ENCODE peak calls at places on chromosomes 3 and 15, in nine cellular contexts. P, E, Z, M, T, G, W, X and H are unnamed samples. For H3K36me3, the result is how much of the 10 kb centered on the place peaks cover.

GRCh38 chr3:171108066-171108465 is 81.5 kb upstream of the SLC2A2 start:
- DNase-seq in P (no peak), E (no peak), Z (no peak), M (peak), T (no peak), G (no peak), W (no peak), X (no peak), H (no peak)

GRCh38 chr3:48047841-48048456 is 31.7 kb upstream of the MAP4 start:
- DNase-seq in P (no peak), E (no peak), Z (no peak), M (peak), T (no peak), G (no peak), W (no peak), X (no peak), H (no peak)

GRCh38 chr3:31532587-31533168 is at the start of gene STT3B:
- DNase-seq in P (peak), E (peak), Z (peak), M (peak), T (no peak), G (no peak), W (peak), X (no peak), H (peak)

GRCh38 chr3:57680046-57680445 is 12.8 kb downstream of the DENND6A start:
- DNase-seq in P (no peak), E (no peak), Z (no peak), M (no peak), T (no peak), G (no peak), W (no peak), X (no peak), H (no peak)

GRCh38 chr3:9175421-9175820 is 74.0 kb downstream of the SRGAP3 start:
- DNase-seq in P (no peak), E (no peak), Z (no peak), M (no peak), T (no peak), G (no peak), W (no peak), X (no peak), H (peak)

GRCh38 chr15:71440479-71441071 is 325.3 kb downstream of the THSD4 start:
- DNase-seq in P (no peak), E (no peak), Z (no peak), M (peak), T (no peak), G (no peak), W (no peak), X (peak), H (no peak)

GRCh38 chr15:59918994-59919951 is 84.8 kb upstream of the FOXB1 start:
- DNase-seq in P (no peak), E (no peak), Z (no peak), M (peak), T (no peak), G (no peak), W (no peak), X (peak), H (no peak)

GRCh38 chr15:64915518-64916227 is 4.0 kb downstream of the ANKDD1A start:
- DNase-seq in P (no peak), E (no peak), Z (no peak), M (no peak), T (no peak), G (no peak), W (no peak), X (no peak), H (no peak)

GRCh38 chr3:95615592-95616310 is 1198.6 kb upstream of the EPHA6 start:
- DNase-seq in P (no peak), E (no peak), Z (no peak), M (no peak), T (no peak), G (no peak), W (no peak), X (no peak), H (no peak)

GRCh38 chr3:123394391-123395022 is 54.4 kb downstream of the ADCY5 start:
- DNase-seq in P (no peak), E (no peak), Z (peak), M (no peak), T (no peak), G (peak), W (peak), X (no peak), H (no peak)

GRCh38 chr3:4712109-4712508 is 219.0 kb downstream of the ITPR1 start:
- DNase-seq in P (no peak), E (no peak), Z (no peak), M (peak), T (no peak), G (no peak), W (no peak), X (no peak), H (peak)

GRCh38 chr3:168511428-168512014 is 415.8 kb upstream of the GOLIM4 start:
- DNase-seq in P (no peak), E (no peak), Z (no peak), M (peak), T (no peak), G (no peak), W (no peak), X (peak), H (no peak)

GRCh38 chr3:73787620-73788019 is 162.9 kb upstream of the PDZRN3 start:
- DNase-seq in P (no peak), E (no peak), Z (no peak), M (peak), T (no peak), G (no peak), W (no peak), X (no peak), H (no peak)

GRCh38 chr3:48428088-48428862 is 1.6 kb downstream of the PLXNB1 start:
- DNase-seq in P (no peak), E (peak), Z (no peak), M (no peak), T (no peak), G (peak), W (no peak), X (no peak), H (peak)

GRCh38 chr3:23863060-23863459 is 53.7 kb downstream of the NKIRAS1 start:
- DNase-seq in P (no peak), E (no peak), Z (no peak), M (peak), T (no peak), G (no peak), W (no peak), X (peak), H (no peak)

GRCh38 chr3:20141841-20142240 is 44.2 kb downstream of the SGO1 start:
- DNase-seq in P (no peak), E (peak), Z (no peak), M (no peak), T (peak), G (peak), W (peak), X (no peak), H (no peak)

GRCh38 chr3:171446801-171447578 is 13.2 kb downstream of the TNIK start:
- DNase-seq in P (no peak), E (no peak), Z (no peak), M (peak), T (no peak), G (no peak), W (no peak), X (peak), H (no peak)

GRCh38 chr15:77599899-77600298 is 32.8 kb downstream of the LINGO1 start:
- DNase-seq in P (no peak), E (peak), Z (no peak), M (peak), T (no peak), G (no peak), W (peak), X (peak), H (no peak)
- TF ChIP-seq POLR2A in P (no peak), E (no peak), Z (no peak), M (no peak), T (no peak), G (no peak), W (no peak), X (no peak), H (no peak)

DNA sequence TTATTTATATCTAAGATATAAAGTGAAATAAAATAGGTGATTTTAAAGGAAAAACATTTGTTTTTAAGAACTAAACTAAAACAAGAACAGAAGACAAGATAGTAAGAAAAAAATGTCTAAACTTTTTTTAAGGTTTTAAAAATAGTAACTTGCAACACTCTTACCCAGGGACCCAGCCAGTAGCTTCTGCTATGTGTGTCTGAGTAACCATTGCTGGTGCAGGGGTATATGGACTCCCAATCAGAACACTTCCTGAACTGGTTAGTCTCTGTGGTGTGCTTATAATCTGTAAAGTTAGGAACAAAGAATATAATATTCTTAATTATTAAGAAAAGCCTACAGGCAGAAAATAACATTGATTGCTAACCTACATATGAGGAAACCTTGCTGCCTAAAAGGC is 118.4 kb downstream of the ATP1B3 start:
- DNase-seq in P (no peak), E (no peak), Z (no peak), M (no peak), T (no peak), G (no peak), W (no peak), X (no peak), H (no peak)
- H3K36me3 ChIP-seq in P (under half), E (under half), Z (under half), M (under half), T (under half), G (under half), W (under half), X (under half), H (under half)

GRCh38 chr15:92883643-92884458 is 16.3 kb upstream of the CHD2 start:
- DNase-seq in P (no peak), E (no peak), Z (no peak), M (peak), T (no peak), G (no peak), W (no peak), X (peak), H (no peak)
- TF ChIP-seq POLR2A in P (no peak), E (no peak), Z (no peak), M (no peak), T (no peak), G (no peak), W (no peak), X (no peak), H (peak)

GRCh38 chr15:44636976-44637375 is 26.5 kb downstream of the SPG11 start:
- DNase-seq in P (no peak), E (no peak), Z (no peak), M (no peak), T (no peak), G (no peak), W (no peak), X (no peak), H (no peak)

GRCh38 chr15:44633603-44634002 is 29.9 kb downstream of the SPG11 start:
- DNase-seq in P (no peak), E (no peak), Z (no peak), M (peak), T (no peak), G (no peak), W (no peak), X (peak), H (no peak)
- H3K36me3 ChIP-seq in P (under half), E (half or more), Z (half or more), M (under half), T (under half), G (under half), W (under half), X (under half), H (under half)